ENCODE peak calls at places on chromosomes 7 and 10, in eight cellular contexts. Y, G, T, J, E, A, U and O are unnamed samples.

GRCh38 chr7:73520673-73521635 is 1.1 kb downstream of the BAZ1B start:
- DNase-seq in A (no peak), Y (no peak), E (peak; percentile 6), G (no peak), T (no peak), J (peak; percentile 56), U (peak; percentile 45), O (peak; percentile 8)

GRCh38 chr10:59708816-59709471 is 706 bp downstream of the SLC16A9 start:
- DNase-seq in E (peak; percentile 6), A (peak; percentile 21), J (peak; percentile 68), T (no peak), Y (no peak), G (peak; percentile 34), U (no peak), O (no peak)

GRCh38 chr7:147478751-147479150 is 1111.8 kb upstream of the C7orf33 start:
- DNase-seq in E (no peak), Y (no peak), J (peak; percentile 6), A (no peak), G (no peak), U (no peak), T (no peak), O (no peak)

GRCh38 chr7:117567781-117568180 is 88.0 kb downstream of the CFTR start:
- DNase-seq in U (no peak), A (no peak), E (no peak), T (no peak), Y (no peak), J (no peak), G (no peak), O (no peak)

GRCh38 chr10:15856328-15857000 is 3.8 kb downstream of the MINDY3 start:
- DNase-seq in U (no peak), Y (no peak), G (no peak), T (no peak), A (no peak), J (no peak), E (no peak), O (peak; percentile 35)

GRCh38 chr10:116194061-116194460 is 78.9 kb downstream of the GFRA1 start:
- DNase-seq in E (no peak), T (no peak), A (no peak), G (no peak), U (no peak), Y (no peak), J (no peak), O (no peak)

GRCh38 chr7:15305002-15305600 is 256.7 kb downstream of the AGMO start:
- DNase-seq in U (peak; percentile 34), E (peak; percentile 53), G (peak; percentile 42), T (peak; percentile 33), A (no peak), J (peak; percentile 77), Y (no peak), O (no peak)

GRCh38 chr10:96124230-96125141 is 5.6 kb upstream of the ZNF518A start:
- DNase-seq in G (peak; percentile 23), Y (no peak), J (peak; percentile 75), U (peak; percentile 64), E (no peak), T (peak; percentile 74), A (no peak), O (no peak)

GRCh38 chr10:36172054-36172531 is 530.0 kb upstream of the FZD8 start:
- DNase-seq in G (no peak), E (no peak), J (no peak), A (no peak), U (no peak), T (no peak), Y (no peak), O (no peak)

GRCh38 chr10:100043796-100044195 is 34.0 kb upstream of the DNMBP start:
- DNase-seq in J (no peak), T (no peak), A (peak; percentile 63), Y (no peak), U (no peak), G (peak; percentile 74), E (peak; percentile 58), O (no peak)

GRCh38 chr7:22351329-22351692 is 5.6 kb downstream of the RAPGEF5 start:
- DNase-seq in E (no peak), U (peak; percentile 76), A (no peak), T (peak; percentile 69), G (no peak), J (no peak), Y (no peak), O (no peak)

GRCh38 chr10:58981846-58982245 is 194.6 kb upstream of the PHYHIPL start:
- DNase-seq in Y (no peak), E (no peak), T (no peak), J (peak; percentile 60), U (no peak), A (no peak), G (no peak), O (no peak)

GRCh38 chr7:121081327-121081936 is 92.9 kb downstream of the CPED1 start:
- DNase-seq in G (no peak), A (no peak), Y (no peak), T (peak; percentile 36), E (no peak), U (peak; percentile 51), J (peak; percentile 70), O (peak; percentile 44)

GRCh38 chr7:22348379-22348778 is 8.6 kb downstream of the RAPGEF5 start:
- DNase-seq in G (no peak), U (no peak), E (no peak), T (no peak), Y (no peak), J (no peak), A (no peak), O (no peak)

GRCh38 chr7:112132123-112132694 is 74.0 kb downstream of the DOCK4 start:
- DNase-seq in G (no peak), U (no peak), T (peak; percentile 69), A (no peak), J (no peak), Y (no peak), E (no peak), O (no peak)
- H3K27ac ChIP-seq in G (peak overlapping the region; percentile 33), U (no peak overlapping the region), T (no peak overlapping the region), A (peak overlapping the region; percentile 63), J (peak overlapping the region; percentile 34), Y (no peak overlapping the region), E (peak overlapping the region; percentile 32), O (no peak overlapping the region)

DNA sequence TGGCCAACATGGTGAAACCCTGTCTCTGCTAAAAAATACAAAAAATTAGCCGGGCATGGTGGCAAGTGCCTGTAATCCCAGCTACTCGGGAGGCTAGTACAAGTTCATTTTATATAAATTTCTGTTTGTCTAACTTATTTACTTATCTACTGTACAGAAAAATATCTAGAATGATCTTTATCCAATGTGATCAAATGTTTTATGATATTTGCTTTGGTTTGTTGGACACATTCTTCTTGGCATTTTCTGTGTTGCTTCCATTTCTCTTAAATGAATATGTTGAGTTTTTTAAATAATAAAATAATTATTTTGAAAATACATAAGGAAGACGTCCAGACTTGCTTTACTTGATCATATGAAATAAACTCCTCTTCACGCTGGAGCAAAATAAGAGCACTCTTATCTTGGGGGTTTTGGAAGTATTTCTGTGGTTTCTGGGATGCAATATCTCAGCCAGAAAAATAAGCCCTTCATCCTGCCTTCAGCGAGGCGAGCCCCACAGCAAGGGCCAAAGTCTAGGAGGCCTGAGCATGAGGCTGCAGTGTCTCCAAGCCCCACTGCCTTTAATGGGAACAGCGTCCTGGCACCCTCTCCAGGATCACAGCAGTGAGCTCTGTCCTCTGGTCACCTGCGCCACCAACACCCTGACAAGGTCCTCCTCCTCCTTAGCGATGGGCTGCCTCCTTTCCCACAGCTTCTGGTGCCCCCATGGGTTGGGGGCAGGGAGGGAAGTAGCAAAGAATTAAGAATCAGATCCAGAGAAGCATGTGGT is 480.2 kb downstream of the KCNMA1 start:
- DNase-seq in A (no peak), E (no peak), G (no peak), T (no peak), Y (no peak), J (no peak), U (no peak), O (no peak)
- H3K27ac ChIP-seq in A (no peak overlapping the region), E (no peak overlapping the region), G (no peak overlapping the region), T (no peak overlapping the region), Y (no peak overlapping the region), J (no peak overlapping the region), U (no peak overlapping the region), O (no peak overlapping the region)

GRCh38 chr7:91266931-91267557 is 2.8 kb downstream of the FZD1 start:
- DNase-seq in T (no peak), A (no peak), J (peak; percentile 57), E (no peak), G (peak; percentile 41), U (no peak), Y (no peak), O (no peak)

GRCh38 chr7:91267558-91267955 is 3.3 kb downstream of the FZD1 start:
- DNase-seq in U (no peak), A (no peak), T (no peak), E (peak; percentile 19), J (no peak), Y (no peak), G (no peak), O (no peak)

GRCh38 chr7:91265693-91266066 is 1.4 kb downstream of the FZD1 start:
- DNase-seq in A (no peak), J (peak; percentile 36), E (no peak), Y (no peak), U (no peak), T (no peak), G (peak; percentile 24), O (no peak)

GRCh38 chr7:91264924-91265681 is 870 bp downstream of the FZD1 start:
- DNase-seq in U (peak; percentile 46), A (peak; percentile 56), T (no peak), Y (no peak), J (peak; percentile 56), E (peak; percentile 19), G (peak; percentile 75), O (peak; percentile 33)

DNA sequence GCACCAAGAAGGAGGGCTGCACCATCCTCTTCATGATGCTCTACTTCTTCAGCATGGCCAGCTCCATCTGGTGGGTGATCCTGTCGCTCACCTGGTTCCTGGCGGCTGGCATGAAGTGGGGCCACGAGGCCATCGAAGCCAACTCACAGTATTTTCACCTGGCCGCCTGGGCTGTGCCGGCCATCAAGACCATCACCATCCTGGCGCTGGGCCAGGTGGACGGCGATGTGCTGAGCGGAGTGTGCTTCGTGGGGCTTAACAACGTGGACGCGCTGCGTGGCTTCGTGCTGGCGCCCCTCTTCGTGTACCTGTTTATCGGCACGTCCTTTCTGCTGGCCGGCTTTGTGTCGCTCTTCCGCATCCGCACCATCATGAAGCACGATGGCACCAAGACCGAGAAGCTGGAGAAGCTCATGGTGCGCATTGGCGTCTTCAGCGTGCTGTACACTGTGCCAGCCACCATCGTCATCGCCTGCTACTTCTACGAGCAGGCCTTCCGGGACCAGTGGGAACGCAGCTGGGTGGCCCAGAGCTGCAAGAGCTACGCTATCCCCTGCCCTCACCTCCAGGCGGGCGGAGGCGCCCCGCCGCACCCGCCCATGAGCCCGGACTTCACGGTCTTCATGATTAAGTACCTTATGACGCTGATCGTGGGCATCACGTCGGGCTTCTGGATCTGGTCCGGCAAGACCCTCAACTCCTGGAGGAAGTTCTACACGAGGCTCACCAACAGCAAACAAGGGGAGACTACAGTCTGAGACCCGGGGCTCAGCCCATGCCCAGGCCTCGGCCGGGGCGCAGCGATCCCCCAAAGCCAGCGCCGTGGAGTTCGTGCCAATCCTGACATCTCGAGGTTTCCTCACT is 2.1 kb downstream of the FZD1 start:
- DNase-seq in J (peak; percentile 45), T (no peak), E (peak; percentile 13), G (peak; percentile 54), A (peak; percentile 25), U (no peak), Y (no peak), O (no peak)
- H3K27ac ChIP-seq in J (no peak overlapping the region), T (no peak overlapping the region), E (peak overlapping the region; percentile 89), G (peak overlapping the region; percentile 97), A (peak overlapping the region; percentile 98), U (no peak overlapping the region), Y (no peak overlapping the region), O (no peak overlapping the region)

DNA sequence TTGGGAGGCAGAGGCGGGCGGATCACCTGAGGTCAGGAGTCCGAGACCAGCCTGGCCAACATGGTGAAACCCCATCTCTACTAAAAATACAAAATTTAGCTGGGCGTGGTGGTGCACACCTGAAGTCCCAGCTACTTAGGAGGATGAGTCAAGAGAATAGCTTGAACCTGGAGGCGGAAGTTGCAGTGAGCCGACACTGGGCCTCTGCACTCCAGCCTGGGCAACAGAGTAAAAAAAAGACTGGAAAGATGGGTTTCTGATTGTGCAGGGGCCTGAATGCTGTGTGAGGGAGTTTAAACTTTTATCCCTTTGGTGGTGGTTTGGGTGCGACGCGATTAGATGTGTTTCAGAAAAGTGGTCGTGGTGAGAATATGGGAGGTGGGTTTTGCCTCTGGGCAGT is 1.8 kb downstream of the CHST12 start:
- DNase-seq in G (no peak), Y (no peak), E (no peak), A (no peak), T (no peak), U (no peak), J (no peak), O (no peak)
- H3K27ac ChIP-seq in G (no peak overlapping the region), Y (peak overlapping the region; percentile 67), E (no peak overlapping the region), A (no peak overlapping the region), T (no peak overlapping the region), U (peak overlapping the region; percentile 67), J (no peak overlapping the region), O (peak overlapping the region; percentile 72)